ENCODE peak calls at places on chromosome 12, in four cellular contexts. N is cardiac fibroblast, O is HCT116, T is AG04450. G is an unnamed sample.

GRCh38 chr12:24911284-24911791 is 37.6 kb downstream of the BCAT1 start:
- DNase-seq in N (peak), O (no peak), T (peak), G (peak)

GRCh38 chr12:21165048-21165447 is 34.1 kb downstream of the SLCO1B1 start:
- DNase-seq in N (no peak), O (no peak), T (no peak), G (no peak)

GRCh38 chr12:25904442-25904841 is 54.0 kb upstream of the RASSF8 start:
- DNase-seq in N (peak), O (no peak), T (no peak), G (no peak)

GRCh38 chr12:46154221-46154975 is 114.4 kb downstream of the SLC38A1 start:
- DNase-seq in N (peak), O (peak), T (no peak), G (peak)

GRCh38 chr12:47791351-47791746 is 18.3 kb downstream of the SLC48A1 start:
- DNase-seq in N (no peak), O (no peak), T (no peak), G (no peak)

GRCh38 chr12:44015333-44015941 is 179.6 kb downstream of the TMEM117 start:
- DNase-seq in N (peak), O (peak), T (peak), G (peak)

GRCh38 chr12:62123721-62124203 is 136.4 kb upstream of the USP15 start:
- DNase-seq in N (peak), O (peak), T (peak), G (peak)

GRCh38 chr12:75699728-75700496 is 188.5 kb upstream of the KRR1 start:
- DNase-seq in N (peak), O (no peak), T (no peak), G (peak)

GRCh38 chr12:85872497-85873091 is 1.5 kb upstream of the NTS start:
- DNase-seq in N (peak), O (peak), T (peak), G (peak)

GRCh38 chr12:67147447-67147846 is 121.7 kb upstream of the CAND1 start:
- DNase-seq in N (no peak), O (no peak), T (no peak), G (no peak)

GRCh38 chr12:113249546-113249945 is 28.3 kb downstream of the TPCN1 start:
- DNase-seq in N (no peak), O (no peak), T (no peak), G (no peak)

GRCh38 chr12:62808166-62808879 is 126.6 kb downstream of the PPM1H start:
- DNase-seq in N (no peak), O (no peak), T (no peak), G (no peak)

GRCh38 chr12:42483534-42483857 is 106.0 kb downstream of the PRICKLE1 start:
- DNase-seq in N (no peak), O (no peak), T (no peak), G (no peak)

GRCh38 chr12:47783024-47783755 is 10.2 kb downstream of the SLC48A1 start:
- DNase-seq in N (no peak), O (no peak), T (no peak), G (no peak)

GRCh38 chr12:50740307-50740706 is 23.6 kb upstream of the ATF1 start:
- DNase-seq in N (peak), O (no peak), T (no peak), G (no peak)

GRCh38 chr12:15688202-15688736 is 100.9 kb downstream of the EPS8 start:
- DNase-seq in N (peak), O (peak), T (no peak), G (peak)

GRCh38 chr12:76299536-76300296 is 48.5 kb downstream of the BBS10 start:
- DNase-seq in N (no peak), O (peak), T (no peak), G (no peak)

GRCh38 chr12:1309610-1310009 is 284.8 kb downstream of the FBXL14 start:
- DNase-seq in N (no peak), O (no peak), T (no peak), G (no peak)

DNA sequence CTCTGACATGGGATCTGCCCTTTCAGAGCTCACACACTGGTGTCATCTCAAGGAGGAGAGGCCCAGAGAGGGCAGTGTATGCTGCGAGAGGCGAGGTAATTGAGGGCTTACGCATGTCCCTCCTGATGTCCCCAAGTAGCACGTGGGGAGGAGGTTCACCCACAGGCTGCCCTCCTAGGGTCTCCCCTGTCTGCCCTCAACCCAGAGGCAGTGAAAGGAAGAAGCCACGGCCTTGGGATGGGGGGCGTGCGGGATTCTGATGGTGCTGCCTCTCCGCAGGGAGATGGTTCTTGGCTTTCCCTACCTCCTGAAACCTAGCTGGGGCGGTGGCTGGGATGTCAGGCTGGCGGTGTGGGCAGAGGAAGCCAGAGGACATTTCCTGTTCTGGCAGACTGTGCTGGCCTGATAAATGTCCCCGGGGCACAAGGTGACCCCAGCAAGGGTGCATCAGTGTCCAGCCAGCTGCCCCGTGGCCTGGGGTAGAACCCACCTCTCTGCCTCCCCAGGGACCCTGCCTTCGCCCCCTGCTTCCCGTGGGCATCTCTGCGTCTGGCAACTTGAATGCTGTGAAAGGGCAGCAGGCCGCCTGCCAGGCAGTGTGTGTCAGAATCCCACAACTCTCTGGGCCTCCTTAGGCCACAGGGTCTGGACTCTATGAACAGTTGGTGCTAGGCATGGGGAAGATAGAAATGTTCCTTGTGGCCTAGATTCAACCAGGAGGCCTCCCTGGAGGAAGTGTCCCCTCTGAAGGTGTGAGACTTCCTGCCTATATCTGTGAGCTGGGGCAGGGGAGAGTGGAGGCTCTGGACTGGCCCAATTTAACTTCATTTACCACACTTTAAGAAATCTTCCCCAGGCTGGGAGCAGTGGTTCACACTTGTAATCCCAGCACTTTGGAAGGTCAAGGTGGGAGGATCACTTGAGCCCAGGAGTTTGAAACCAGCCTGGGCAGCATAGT is 4.8 kb downstream of the SH2B3 start:
- DNase-seq in N (peak), O (no peak), T (no peak), G (peak)
- H3K4me3 ChIP-seq in N (no peak), O (no peak), T (peak), G (no peak)

DNA sequence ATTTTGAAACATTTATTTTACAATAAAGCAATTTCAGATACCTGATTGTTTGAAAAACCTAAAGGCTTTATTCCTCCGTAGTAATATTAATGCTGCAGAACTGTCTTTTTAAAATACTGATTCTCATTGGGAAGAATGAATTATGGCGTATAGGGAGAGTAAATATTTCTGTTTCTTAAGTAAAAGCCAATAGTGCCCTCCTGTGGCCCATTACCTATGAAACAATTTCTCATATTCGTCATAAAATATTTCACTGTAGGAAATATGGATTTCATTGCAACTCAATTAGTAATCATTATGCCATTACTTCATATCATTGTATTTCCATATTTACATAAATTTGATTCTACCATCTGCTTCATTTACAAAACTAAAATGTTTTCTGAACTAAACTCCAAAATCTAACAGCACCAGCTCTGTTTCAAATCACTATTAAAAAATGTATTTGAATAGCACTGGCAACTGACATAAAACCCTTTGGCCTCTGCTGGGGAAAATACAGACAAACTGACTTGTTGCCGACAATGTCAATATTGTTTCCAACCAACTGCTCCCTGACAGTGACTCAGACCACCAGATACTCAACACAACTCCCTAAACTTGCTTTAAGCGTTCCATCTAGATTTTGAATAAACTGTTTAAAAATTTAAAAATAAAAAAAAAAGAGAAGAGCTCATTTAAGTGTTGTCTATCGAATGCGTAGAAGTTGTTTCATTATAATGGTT is 290.3 kb downstream of the NAV3 start:
- DNase-seq in N (peak), O (peak), T (no peak), G (peak)
- TF ChIP-seq CTCF in N (peak), O (peak), T (peak), G (peak)

GRCh38 chr12:29148958-29149690 is at the start of gene FAR2:
- DNase-seq in N (peak), O (no peak), T (no peak), G (peak)
- H3K4me3 ChIP-seq in N (peak), O (peak), T (peak), G (peak)

GRCh38 chr12:83954071-83954789 is 958.4 kb downstream of the SLC6A15 start:
- DNase-seq in N (no peak), O (no peak), T (no peak), G (no peak)

GRCh38 chr12:83960767-83961166 is 951.8 kb downstream of the SLC6A15 start:
- DNase-seq in N (no peak), O (no peak), T (no peak), G (no peak)

GRCh38 chr12:83954939-83955601 is 957.5 kb downstream of the SLC6A15 start:
- DNase-seq in N (no peak), O (peak), T (no peak), G (no peak)

GRCh38 chr12:83958997-83959396 is 953.6 kb downstream of the SLC6A15 start:
- DNase-seq in N (no peak), O (no peak), T (no peak), G (no peak)
- TF ChIP-seq CTCF in N (no peak), O (no peak), T (no peak), G (no peak)

DNA sequence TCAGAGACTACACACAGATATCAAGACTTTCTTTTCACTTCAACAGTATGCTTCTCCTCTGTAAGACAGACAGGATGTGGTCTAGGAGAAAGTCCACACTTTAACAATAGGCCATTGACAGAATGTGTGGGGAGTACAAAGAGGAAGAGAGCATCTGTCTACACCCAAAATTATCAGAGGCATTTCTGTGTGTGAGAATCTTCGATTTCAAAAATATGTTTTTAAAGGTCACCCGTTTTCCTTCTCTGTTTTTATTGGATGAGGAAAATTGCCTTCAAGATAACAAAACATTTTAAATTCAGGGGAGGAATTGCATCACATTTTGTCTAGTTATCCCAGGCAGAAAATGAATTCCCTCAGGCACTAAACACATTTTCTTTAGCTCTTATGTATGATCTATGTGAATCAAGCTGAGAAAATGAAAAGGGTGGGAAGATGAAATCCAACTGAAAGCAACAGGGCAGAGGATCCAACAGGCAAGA is 16.4 kb downstream of the NAV3 start:
- DNase-seq in N (peak), O (no peak), T (no peak), G (peak)
- H3K4me3 ChIP-seq in N (no peak), O (no peak), T (no peak), G (no peak)

GRCh38 chr12:4412056-4412455 is 32.5 kb upstream of the FGF23 start:
- DNase-seq in N (no peak), O (no peak), T (no peak), G (no peak)
- TF ChIP-seq CTCF in N (no peak), O (no peak), T (no peak), G (no peak)

GRCh38 chr12:130119241-130119861 is 42.9 kb upstream of the FZD10 start:
- DNase-seq in N (no peak), O (no peak), T (no peak), G (no peak)
- H3K4me3 ChIP-seq in N (no peak), O (no peak), T (no peak), G (no peak)